ENCODE peak calls at places on chromosome 21, in six cellular contexts. E is astrocyte, K is dorsolateral prefrontal cortex, V is MCF 10A, Z is WTC11, M is GM12865. N is an unnamed sample.

GRCh38 chr21:14956826-14957225 is 108.0 kb downstream of the NRIP1 start:
- DNase-seq in E (peak; percentile 84), K (no peak), M (no peak), V (no peak), Z (no peak), N (no peak)

GRCh38 chr21:17711896-17712295 is 99.2 kb upstream of the BTG3 start:
- DNase-seq in V (peak; percentile 17), E (no peak), K (no peak), Z (no peak), M (no peak), N (no peak)

GRCh38 chr21:31731802-31732537 is at the start of gene SCAF4:
- DNase-seq in M (peak; percentile 94), K (peak; percentile 81), Z (peak; percentile 84), V (peak; percentile 89), E (peak; percentile 78), N (peak; percentile 73)

GRCh38 chr21:26391166-26391565 is 181.9 kb downstream of the CYYR1 start:
- DNase-seq in M (no peak), E (no peak), K (no peak), Z (no peak), V (no peak), N (no peak)

GRCh38 chr21:33414068-33414467 is 10.9 kb downstream of the IFNGR2 start:
- DNase-seq in E (no peak), V (no peak), Z (no peak), M (no peak), K (no peak), N (no peak)

GRCh38 chr21:31156662-31157061 is 118.4 kb upstream of the KRTAP19-8 start:
- DNase-seq in M (no peak), E (no peak), V (no peak), K (no peak), Z (no peak), N (no peak)

GRCh38 chr21:14285147-14285546 is 69.2 kb downstream of the RBM11 start:
- DNase-seq in Z (no peak), E (no peak), M (no peak), K (no peak), V (no peak), N (no peak)

GRCh38 chr21:26843912-26844257 is 1.3 kb downstream of the ADAMTS1 start:
- DNase-seq in V (peak; percentile 49), E (peak; percentile 85), K (no peak), M (no peak), Z (no peak), N (no peak)

GRCh38 chr21:42578034-42578433 is 64.4 kb downstream of the SLC37A1 start:
- DNase-seq in M (no peak), Z (no peak), V (no peak), E (no peak), K (no peak), N (no peak)

GRCh38 chr21:31444061-31444460 is 100.0 kb upstream of the TIAM1 start:
- DNase-seq in Z (no peak), M (no peak), K (no peak), V (no peak), E (no peak), N (no peak)

GRCh38 chr21:15289896-15290841 is 225.4 kb upstream of the NRIP1 start:
- DNase-seq in M (peak; percentile 8), E (no peak), Z (peak; percentile 88), K (no peak), V (no peak), N (no peak)

DNA sequence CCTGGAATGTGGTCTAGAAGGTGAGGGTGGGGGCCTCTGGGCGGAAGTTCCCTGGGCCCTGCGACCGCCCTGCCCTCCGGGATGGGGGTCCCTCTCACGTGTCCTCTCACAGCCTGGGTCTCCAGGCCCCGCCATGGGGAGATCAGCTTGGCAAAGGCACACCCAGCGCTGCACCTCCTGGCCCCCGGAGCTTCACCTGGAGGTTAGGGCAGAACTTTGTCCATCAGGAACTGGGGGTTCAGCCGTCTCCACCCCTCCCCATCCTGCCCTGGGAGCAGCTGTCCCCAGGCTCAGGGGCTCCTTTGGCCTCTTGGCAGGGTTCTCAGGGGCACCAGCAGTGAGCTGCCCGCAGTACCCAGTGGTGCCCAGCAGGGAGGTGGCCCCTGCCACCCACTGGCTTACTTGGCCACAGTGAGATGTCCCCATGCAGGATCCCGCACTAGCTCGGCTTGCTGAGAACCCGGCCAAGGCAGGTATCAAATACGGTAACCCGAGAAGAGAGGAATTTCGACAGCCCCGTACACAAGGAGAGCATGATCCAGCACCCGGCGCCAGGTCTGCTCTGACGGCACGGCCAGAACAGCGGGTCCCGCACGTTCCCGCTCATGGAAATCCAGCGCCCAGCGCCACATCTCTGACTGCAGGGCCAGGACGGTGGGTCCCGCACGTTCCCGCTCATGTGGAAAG is 36.7 kb downstream of the RRP1 start:
- DNase-seq in K (no peak), Z (peak; percentile 54), V (no peak), M (no peak), E (no peak), N (no peak)
- TF ChIP-seq CTCF in K (no peak), Z (no peak), V (peak; percentile 25), M (peak; percentile 22), E (no peak), N (peak; percentile 9)

GRCh38 chr21:38241029-38241740 is 15.6 kb upstream of the KCNJ15 start:
- DNase-seq in V (peak; percentile 62), K (no peak), M (no peak), Z (no peak), E (peak; percentile 78), N (no peak)

GRCh38 chr21:38234395-38235142 is 22.2 kb upstream of the KCNJ15 start:
- DNase-seq in Z (no peak), E (no peak), V (peak; percentile 71), M (no peak), K (no peak), N (no peak)

GRCh38 chr21:38240121-38240520 is 16.7 kb upstream of the KCNJ15 start:
- DNase-seq in V (no peak), E (no peak), Z (no peak), K (no peak), M (no peak), N (no peak)

GRCh38 chr21:38242036-38242435 is 14.8 kb upstream of the KCNJ15 start:
- DNase-seq in V (no peak), M (no peak), K (no peak), Z (no peak), E (no peak), N (no peak)

GRCh38 chr21:38236232-38236631 is 20.6 kb upstream of the KCNJ15 start:
- DNase-seq in V (peak; percentile 42), E (no peak), M (no peak), Z (no peak), K (no peak), N (no peak)
- TF ChIP-seq CTCF in V (no peak), E (peak; percentile 14), M (no peak), Z (no peak), K (no peak), N (no peak)

GRCh38 chr21:24050233-24050632 is 1557.0 kb downstream of the MRPL39 start:
- DNase-seq in E (no peak), M (no peak), Z (no peak), K (no peak), V (no peak), N (no peak)

GRCh38 chr21:24042687-24043086 is 1564.6 kb downstream of the MRPL39 start:
- DNase-seq in M (no peak), V (no peak), K (no peak), Z (no peak), E (no peak), N (no peak)

GRCh38 chr21:24045373-24045772 is 1561.9 kb downstream of the MRPL39 start:
- DNase-seq in E (no peak), M (no peak), K (no peak), Z (no peak), V (no peak), N (no peak)

GRCh38 chr21:24046816-24047443 is 1560.4 kb downstream of the MRPL39 start:
- DNase-seq in Z (no peak), M (no peak), E (no peak), K (no peak), V (no peak), N (no peak)

GRCh38 chr21:24045775-24046215 is 1561.5 kb downstream of the MRPL39 start:
- DNase-seq in V (peak; percentile 94), M (peak; percentile 28), E (peak; percentile 93), Z (peak; percentile 9), K (peak; percentile 100), N (peak; percentile 47)
- TF ChIP-seq CTCF in V (peak; percentile 13), M (peak; percentile 13), E (peak; percentile 51), Z (no peak), K (peak; percentile 57), N (peak; percentile 21)

GRCh38 chr21:29082416-29082815 is 9.0 kb upstream of the CCT8 start:
- DNase-seq in V (no peak), Z (no peak), E (no peak), K (no peak), M (no peak), N (no peak)
- TF ChIP-seq CTCF in V (no peak), Z (no peak), E (no peak), K (no peak), M (no peak), N (no peak)

GRCh38 chr21:39175665-39176064 is 7.6 kb downstream of the PSMG1 start:
- DNase-seq in M (no peak), K (no peak), Z (no peak), V (no peak), E (no peak), N (no peak)

GRCh38 chr21:39169906-39170305 is 13.3 kb downstream of the PSMG1 start:
- DNase-seq in Z (no peak), V (no peak), E (no peak), K (no peak), M (no peak), N (no peak)

GRCh38 chr21:39176312-39176711 is 6.9 kb downstream of the PSMG1 start:
- DNase-seq in Z (no peak), K (no peak), M (no peak), E (no peak), V (no peak), N (no peak)

GRCh38 chr21:39173999-39174398 is 9.3 kb downstream of the PSMG1 start:
- DNase-seq in E (no peak), V (no peak), M (no peak), Z (no peak), K (no peak), N (no peak)

GRCh38 chr21:39175154-39175553 is 8.1 kb downstream of the PSMG1 start:
- DNase-seq in K (no peak), Z (no peak), E (no peak), V (peak; percentile 28), M (no peak), N (no peak)
- TF ChIP-seq CTCF in K (peak; percentile 58), Z (no peak), E (peak; percentile 43), V (peak; percentile 46), M (peak; percentile 8), N (peak; percentile 37)

GRCh38 chr21:35102488-35103407 is 53.6 kb upstream of the RUNX1 start:
- DNase-seq in M (peak; percentile 1), V (no peak), K (peak; percentile 33), E (no peak), Z (no peak), N (no peak)
- TF ChIP-seq CTCF in M (no peak), V (no peak), K (no peak), E (no peak), Z (no peak), N (no peak)

GRCh38 chr21:22476214-22476613 is 1478.0 kb downstream of the NCAM2 start:
- DNase-seq in V (no peak), K (no peak), E (no peak), Z (no peak), M (no peak), N (no peak)

GRCh38 chr21:22474403-22474802 is 1476.2 kb downstream of the NCAM2 start:
- DNase-seq in Z (no peak), V (no peak), K (no peak), E (no peak), M (no peak), N (no peak)

GRCh38 chr21:22476726-22477646 is 1478.8 kb downstream of the NCAM2 start:
- DNase-seq in Z (no peak), V (no peak), M (no peak), K (no peak), E (no peak), N (no peak)
- TF ChIP-seq CTCF in Z (no peak), V (no peak), M (no peak), K (no peak), E (no peak), N (no peak)